ENCODE peak calls at places on chromosomes 13 and 19, in eight cellular contexts. N is mesendoderm; S is endodermal cell; X is Peyer's patch; T is effector memory CD4-positive, alpha-beta T cell; W is neural progenitor cell; D is IMR-90; A is pancreas. I is an unnamed sample.

GRCh38 chr13:98975822-98976261 is 2.0 kb downstream of the DOCK9 start:
- DNase-seq in N (peak; percentile 79), S (peak; percentile 85), X (no peak), T (no peak), W (peak; percentile 59), D (no peak), A (no peak), I (no peak)

GRCh38 chr13:78604782-78605611 is 1.6 kb upstream of the POU4F1 start:
- DNase-seq in N (peak; percentile 83), S (peak; percentile 83), X (no peak), T (no peak), W (peak; percentile 67), D (peak; percentile 8), A (no peak), I (no peak)

GRCh38 chr19:18290250-18291018 is 9.0 kb upstream of the JUND start:
- DNase-seq in N (no peak), S (peak; percentile 54), X (peak; percentile 88), T (peak; percentile 89), W (no peak), D (peak; percentile 52), A (no peak), I (peak; percentile 73)

GRCh38 chr19:15288146-15288963 is 44.0 kb downstream of the BRD4 start:
- DNase-seq in N (no peak), S (no peak), X (peak; percentile 81), T (no peak), W (peak; percentile 31), D (peak; percentile 24), A (no peak), I (no peak)

GRCh38 chr13:48505597-48506091 is 27.2 kb downstream of the RCBTB2 start:
- DNase-seq in N (peak; percentile 54), S (no peak), X (peak; percentile 80), T (peak; percentile 12), W (no peak), D (peak; percentile 71), A (no peak), I (peak; percentile 23)

GRCh38 chr19:3207466-3208242 is 16.8 kb upstream of the CELF5 start:
- DNase-seq in N (peak; percentile 47), S (peak; percentile 87), X (no peak), T (no peak), W (no peak), D (no peak), A (no peak), I (no peak)

GRCh38 chr19:6101991-6102390 is 8.3 kb downstream of the RFX2 start:
- DNase-seq in N (no peak), S (no peak), X (no peak), T (no peak), W (no peak), D (no peak), A (no peak), I (no peak)

GRCh38 chr13:40172149-40172591 is 494.3 kb downstream of the FOXO1 start:
- DNase-seq in N (peak; percentile 67), S (peak; percentile 71), X (no peak), T (no peak), W (no peak), D (no peak), A (no peak), I (no peak)

GRCh38 chr19:40425450-40426287 is at the start of gene SERTAD1:
- DNase-seq in N (peak; percentile 100), S (peak; percentile 100), X (peak; percentile 100), T (peak; percentile 100), W (peak; percentile 100), D (peak; percentile 99), A (peak; percentile 99), I (peak; percentile 100)

GRCh38 chr19:2049741-2050348 is 1.2 kb downstream of the MKNK2 start:
- DNase-seq in N (peak; percentile 72), S (no peak), X (peak; percentile 95), T (peak; percentile 42), W (peak; percentile 60), D (peak; percentile 61), A (peak; percentile 96), I (peak; percentile 51)

GRCh38 chr13:110322828-110323171 is 15.7 kb downstream of the COL4A2 start:
- DNase-seq in N (no peak), S (no peak), X (no peak), T (no peak), W (no peak), D (no peak), A (no peak), I (no peak)

GRCh38 chr13:110323172-110323851 is 16.2 kb downstream of the COL4A2 start:
- DNase-seq in N (peak; percentile 58), S (peak; percentile 71), X (no peak), T (no peak), W (no peak), D (peak; percentile 96), A (no peak), I (no peak)

GRCh38 chr13:110322126-110322827 is 15.2 kb downstream of the COL4A2 start:
- DNase-seq in N (no peak), S (no peak), X (no peak), T (no peak), W (no peak), D (no peak), A (no peak), I (no peak)

GRCh38 chr13:110326263-110326904 is 19.3 kb downstream of the COL4A2 start:
- DNase-seq in N (no peak), S (peak; percentile 66), X (no peak), T (no peak), W (no peak), D (no peak), A (no peak), I (no peak)

DNA sequence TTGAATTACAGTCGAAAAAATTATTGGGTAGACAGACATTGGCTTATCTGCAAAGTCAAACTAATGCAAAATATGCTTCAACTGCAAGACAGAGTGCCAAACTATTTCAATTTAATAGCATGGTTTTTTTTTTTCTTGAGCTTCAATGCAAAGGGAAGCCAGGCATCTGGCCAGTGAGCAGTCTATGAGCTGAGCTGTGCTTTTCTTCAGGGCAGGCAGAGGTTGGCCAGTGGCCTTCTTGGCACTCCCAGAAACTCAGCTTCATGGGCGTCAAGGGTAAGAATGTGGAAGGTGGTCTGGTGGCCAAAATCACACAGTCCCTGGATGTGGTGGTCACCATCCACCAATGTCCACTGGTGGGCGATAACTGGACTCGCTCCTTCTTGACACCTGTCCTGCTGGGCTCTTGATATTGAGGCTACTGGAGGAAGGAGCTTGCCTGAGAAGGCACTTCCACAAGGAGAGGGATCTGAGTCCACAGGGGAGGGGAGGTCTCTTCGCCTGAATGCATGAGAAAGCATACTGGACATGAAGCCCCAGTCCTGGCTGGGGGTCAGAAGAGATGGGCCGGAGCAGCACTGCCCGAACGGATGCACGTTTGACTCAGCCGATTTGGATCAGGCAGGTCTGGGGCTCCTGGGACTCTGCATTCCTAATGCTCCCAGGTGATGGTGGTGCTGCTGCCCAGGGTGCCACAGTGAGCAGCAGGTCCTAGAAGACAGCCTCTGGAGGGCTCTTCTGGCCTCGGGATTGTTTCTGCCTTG is 17.1 kb downstream of the COL4A2 start:
- DNase-seq in N (no peak), S (no peak), X (no peak), T (no peak), W (no peak), D (no peak), A (no peak), I (no peak)
- H3K4me1 ChIP-seq in N (peaks cover 12% of the 10 kb centered on the region), S (peaks cover 30% of the 10 kb centered on the region), X (no peaks in the 10 kb centered on the region), T (no peaks in the 10 kb centered on the region), W (peaks cover 31% of the 10 kb centered on the region), D (peaks cover 52% of the 10 kb centered on the region), A (no peaks in the 10 kb centered on the region), I (no peaks in the 10 kb centered on the region)

DNA sequence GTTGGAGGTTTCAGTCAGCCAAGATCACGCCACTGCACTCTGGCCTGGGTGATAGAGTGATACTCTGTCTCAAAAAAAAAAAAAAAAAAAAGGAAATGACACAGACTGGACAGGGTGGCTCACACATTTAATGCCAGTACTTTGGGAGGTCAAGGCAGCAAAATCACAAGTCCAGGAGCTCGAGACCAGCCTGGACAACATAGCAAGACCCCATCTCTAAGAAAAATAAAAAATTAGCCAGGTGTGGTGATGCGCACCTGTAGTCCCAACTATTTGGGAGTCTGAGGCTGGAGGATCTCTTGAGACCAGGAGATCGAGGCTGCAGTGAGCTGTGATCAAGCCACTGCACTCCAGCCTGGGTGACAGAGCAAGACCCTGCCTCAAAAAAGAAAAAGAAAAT is 22.6 kb upstream of the NAPA start:
- DNase-seq in N (no peak), S (no peak), X (no peak), T (no peak), W (no peak), D (no peak), A (no peak), I (no peak)
- H3K27me3 ChIP-seq in N (no peaks in the 10 kb centered on the region), S (no peaks in the 10 kb centered on the region), X (no peaks in the 10 kb centered on the region), T (no peaks in the 10 kb centered on the region), W (no peaks in the 10 kb centered on the region), D (peaks cover 19% of the 10 kb centered on the region), A (no peaks in the 10 kb centered on the region), I (no peaks in the 10 kb centered on the region)

DNA sequence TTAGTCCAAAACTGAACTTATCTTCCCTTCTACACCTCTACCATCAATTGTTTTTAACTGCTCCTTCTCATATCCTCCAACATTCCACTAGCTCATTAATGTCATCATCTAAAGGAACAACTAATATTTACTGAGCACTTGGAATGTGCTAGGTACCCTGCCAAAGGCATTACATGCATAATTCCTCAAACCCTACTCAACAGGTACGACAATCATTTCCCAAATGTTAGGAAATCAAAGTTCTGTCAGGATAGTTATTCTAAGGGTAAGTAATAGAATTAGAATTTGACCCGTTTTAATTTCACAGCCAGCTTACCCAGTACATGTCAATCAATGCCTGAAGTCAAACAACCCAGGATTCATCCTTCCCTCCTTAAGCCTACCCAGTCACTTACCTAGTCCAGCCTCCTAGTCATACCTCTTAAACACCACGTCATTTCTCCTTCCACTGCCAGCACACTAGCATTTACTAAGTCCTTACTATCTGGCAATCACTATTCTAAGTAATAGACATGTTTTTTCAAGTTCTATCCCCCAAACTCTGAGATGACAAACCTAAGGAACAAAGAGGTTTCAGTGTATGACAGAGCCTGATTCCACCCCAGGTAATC is 2.4 kb downstream of the LNX2 start:
- DNase-seq in N (no peak), S (no peak), X (no peak), T (no peak), W (no peak), D (no peak), A (no peak), I (no peak)
- H3K4me3 ChIP-seq in N (no peak overlapping the region), S (peak overlapping the region; percentile 89), X (peak overlapping the region; percentile 69), T (no peak overlapping the region), W (no peak overlapping the region), D (no peak overlapping the region), A (peak overlapping the region; percentile 86), I (no peak overlapping the region)

GRCh38 chr19:48628486-48629296 is 8.5 kb downstream of the DBP start:
- DNase-seq in N (no peak), S (no peak), X (no peak), T (no peak), W (no peak), D (no peak), A (peak; percentile 19), I (no peak)
- H3K4me1 ChIP-seq in N (peaks cover 5% of the 10 kb centered on the region), S (peaks cover 24% of the 10 kb centered on the region), X (peaks cover 16% of the 10 kb centered on the region), T (peaks cover 24% of the 10 kb centered on the region), W (peaks cover 11% of the 10 kb centered on the region), D (peaks cover 29% of the 10 kb centered on the region), A (peaks cover 8% of the 10 kb centered on the region), I (peaks cover 16% of the 10 kb centered on the region)

GRCh38 chr13:26978081-26978860 is 193.3 kb downstream of the USP12 start:
- DNase-seq in N (peak; percentile 90), S (peak; percentile 92), X (no peak), T (no peak), W (no peak), D (no peak), A (no peak), I (no peak)
- H3K27me3 ChIP-seq in N (no peaks in the 10 kb centered on the region), S (no peaks in the 10 kb centered on the region), X (no peaks in the 10 kb centered on the region), T (no peaks in the 10 kb centered on the region), W (no peaks in the 10 kb centered on the region), D (no peaks in the 10 kb centered on the region), A (no peaks in the 10 kb centered on the region), I (no peaks in the 10 kb centered on the region)